ENCODE peak calls at places on chromosome 21, in five cellular contexts. One of them, this sample, is unnamed.

GRCh38 chr21:17513214-17514123 is 626 bp downstream of the CXADR start:
- DNase-seq in mesothelial cell of epicardium: peak
- DNase-seq in psoas muscle: no peak
- DNase-seq in epithelial cell of proximal tubule: no peak
- DNase-seq in lower leg skin: no peak
- DNase-seq in this sample: peak

GRCh38 chr21:14275806-14276205 is 59.8 kb downstream of the RBM11 start:
- DNase-seq in mesothelial cell of epicardium: no peak
- DNase-seq in psoas muscle: no peak
- DNase-seq in epithelial cell of proximal tubule: no peak
- DNase-seq in lower leg skin: no peak
- DNase-seq in this sample: no peak

GRCh38 chr21:42218836-42219605 is at the start of gene ABCG1:
- DNase-seq in mesothelial cell of epicardium: no peak
- DNase-seq in psoas muscle: peak
- DNase-seq in epithelial cell of proximal tubule: no peak
- DNase-seq in lower leg skin: no peak
- DNase-seq in this sample: peak

GRCh38 chr21:42319368-42319767 is 4.2 kb upstream of the TFF3 start:
- DNase-seq in mesothelial cell of epicardium: no peak
- DNase-seq in psoas muscle: no peak
- DNase-seq in epithelial cell of proximal tubule: no peak
- DNase-seq in lower leg skin: no peak
- DNase-seq in this sample: no peak

GRCh38 chr21:41725421-41726021 is 41.3 kb downstream of the RIPK4 start:
- DNase-seq in mesothelial cell of epicardium: no peak
- DNase-seq in psoas muscle: no peak
- DNase-seq in epithelial cell of proximal tubule: no peak
- DNase-seq in lower leg skin: no peak
- DNase-seq in this sample: no peak

GRCh38 chr21:42199488-42200463 is 19.2 kb upstream of the ABCG1 start:
- DNase-seq in mesothelial cell of epicardium: no peak
- DNase-seq in psoas muscle: no peak
- DNase-seq in epithelial cell of proximal tubule: peak
- DNase-seq in lower leg skin: no peak
- DNase-seq in this sample: no peak

GRCh38 chr21:22468893-22469292 is 1470.7 kb downstream of the NCAM2 start:
- DNase-seq in mesothelial cell of epicardium: no peak
- DNase-seq in psoas muscle: no peak
- DNase-seq in epithelial cell of proximal tubule: no peak
- DNase-seq in lower leg skin: no peak
- DNase-seq in this sample: no peak

GRCh38 chr21:35051287-35051818 is 2.3 kb upstream of the RUNX1 start:
- DNase-seq in mesothelial cell of epicardium: no peak
- DNase-seq in psoas muscle: peak
- DNase-seq in epithelial cell of proximal tubule: no peak
- DNase-seq in lower leg skin: peak
- DNase-seq in this sample: no peak

GRCh38 chr21:22961248-22961647 is 1963.0 kb downstream of the NCAM2 start:
- DNase-seq in mesothelial cell of epicardium: no peak
- DNase-seq in psoas muscle: no peak
- DNase-seq in epithelial cell of proximal tubule: no peak
- DNase-seq in lower leg skin: no peak
- DNase-seq in this sample: no peak

GRCh38 chr21:36350282-36350910 is 30.4 kb downstream of the MORC3 start:
- DNase-seq in mesothelial cell of epicardium: no peak
- DNase-seq in psoas muscle: no peak
- DNase-seq in epithelial cell of proximal tubule: no peak
- DNase-seq in lower leg skin: no peak
- DNase-seq in this sample: no peak

GRCh38 chr21:16794944-16795343 is 717.9 kb upstream of the CXADR start:
- DNase-seq in mesothelial cell of epicardium: no peak
- DNase-seq in psoas muscle: peak
- DNase-seq in epithelial cell of proximal tubule: peak
- DNase-seq in lower leg skin: peak
- DNase-seq in this sample: no peak

GRCh38 chr21:16002872-16003466 is 273.2 kb downstream of the USP25 start:
- DNase-seq in mesothelial cell of epicardium: no peak
- DNase-seq in psoas muscle: no peak
- DNase-seq in epithelial cell of proximal tubule: no peak
- DNase-seq in lower leg skin: no peak
- DNase-seq in this sample: no peak

GRCh38 chr21:31326478-31327247 is 17.4 kb downstream of the TIAM1 start:
- DNase-seq in mesothelial cell of epicardium: no peak
- DNase-seq in psoas muscle: no peak
- DNase-seq in epithelial cell of proximal tubule: no peak
- DNase-seq in lower leg skin: no peak
- DNase-seq in this sample: no peak

GRCh38 chr21:21297211-21297610 is 299.0 kb downstream of the NCAM2 start:
- DNase-seq in mesothelial cell of epicardium: no peak
- DNase-seq in psoas muscle: no peak
- DNase-seq in epithelial cell of proximal tubule: no peak
- DNase-seq in lower leg skin: no peak
- DNase-seq in this sample: no peak

GRCh38 chr21:16541366-16541765 is 811.6 kb downstream of the USP25 start:
- DNase-seq in mesothelial cell of epicardium: no peak
- DNase-seq in psoas muscle: no peak
- DNase-seq in epithelial cell of proximal tubule: no peak
- DNase-seq in lower leg skin: no peak
- DNase-seq in this sample: no peak

GRCh38 chr21:39737376-39738000 is 7.5 kb upstream of the IGSF5 start:
- DNase-seq in mesothelial cell of epicardium: no peak
- DNase-seq in psoas muscle: no peak
- DNase-seq in epithelial cell of proximal tubule: no peak
- DNase-seq in lower leg skin: no peak
- DNase-seq in this sample: no peak

GRCh38 chr21:35651166-35651565 is 409.2 kb downstream of the SETD4 start:
- DNase-seq in mesothelial cell of epicardium: no peak
- DNase-seq in psoas muscle: no peak
- DNase-seq in epithelial cell of proximal tubule: no peak
- DNase-seq in lower leg skin: no peak
- DNase-seq in this sample: no peak

GRCh38 chr21:39582749-39583148 is 30.0 kb upstream of the B3GALT5 start:
- DNase-seq in mesothelial cell of epicardium: no peak
- DNase-seq in psoas muscle: no peak
- DNase-seq in epithelial cell of proximal tubule: no peak
- DNase-seq in lower leg skin: no peak
- DNase-seq in this sample: no peak

GRCh38 chr21:32698286-32698685 is 29.5 kb downstream of the SYNJ1 start:
- DNase-seq in mesothelial cell of epicardium: no peak
- DNase-seq in psoas muscle: no peak
- DNase-seq in epithelial cell of proximal tubule: no peak
- DNase-seq in lower leg skin: no peak
- DNase-seq in this sample: no peak

GRCh38 chr21:23801292-23801691 is 1806.0 kb downstream of the MRPL39 start:
- DNase-seq in mesothelial cell of epicardium: no peak
- DNase-seq in psoas muscle: no peak
- DNase-seq in epithelial cell of proximal tubule: no peak
- DNase-seq in lower leg skin: no peak
- DNase-seq in this sample: no peak

GRCh38 chr21:15301736-15302135 is 236.9 kb upstream of the NRIP1 start:
- DNase-seq in mesothelial cell of epicardium: no peak
- DNase-seq in psoas muscle: no peak
- DNase-seq in epithelial cell of proximal tubule: no peak
- DNase-seq in lower leg skin: no peak
- DNase-seq in this sample: no peak

GRCh38 chr21:15740383-15740782 is 10.6 kb downstream of the USP25 start:
- DNase-seq in mesothelial cell of epicardium: no peak
- DNase-seq in psoas muscle: no peak
- DNase-seq in epithelial cell of proximal tubule: no peak
- DNase-seq in lower leg skin: no peak
- DNase-seq in this sample: no peak

GRCh38 chr21:35868869-35869223 is 191.5 kb downstream of the SETD4 start:
- DNase-seq in mesothelial cell of epicardium: no peak
- DNase-seq in psoas muscle: no peak
- DNase-seq in epithelial cell of proximal tubule: no peak
- DNase-seq in lower leg skin: no peak
- DNase-seq in this sample: no peak

GRCh38 chr21:41598561-41599511 is 90.9 kb upstream of the TMPRSS2 start:
- DNase-seq in mesothelial cell of epicardium: no peak
- DNase-seq in psoas muscle: no peak
- DNase-seq in epithelial cell of proximal tubule: no peak
- DNase-seq in lower leg skin: no peak
- DNase-seq in this sample: no peak

GRCh38 chr21:25750085-25750484 is 15.3 kb downstream of the GABPA start:
- DNase-seq in mesothelial cell of epicardium: no peak
- DNase-seq in psoas muscle: no peak
- DNase-seq in epithelial cell of proximal tubule: no peak
- DNase-seq in lower leg skin: no peak
- DNase-seq in this sample: no peak

GRCh38 chr21:27649746-27650145 is 682.9 kb upstream of the ADAMTS5 start:
- DNase-seq in mesothelial cell of epicardium: no peak
- DNase-seq in psoas muscle: no peak
- DNase-seq in epithelial cell of proximal tubule: no peak
- DNase-seq in lower leg skin: no peak
- DNase-seq in this sample: no peak

GRCh38 chr21:38985423-38986378 is 180.0 kb downstream of the ETS2 start:
- DNase-seq in mesothelial cell of epicardium: peak
- DNase-seq in psoas muscle: peak
- DNase-seq in epithelial cell of proximal tubule: no peak
- DNase-seq in lower leg skin: peak
- DNase-seq in this sample: no peak

GRCh38 chr21:41235214-41235613 is 67.3 kb downstream of the BACE2 start:
- DNase-seq in mesothelial cell of epicardium: no peak
- DNase-seq in psoas muscle: no peak
- DNase-seq in epithelial cell of proximal tubule: no peak
- DNase-seq in lower leg skin: no peak
- DNase-seq in this sample: no peak

GRCh38 chr21:45555557-45556301 is 13.5 kb upstream of the SLC19A1 start:
- DNase-seq in mesothelial cell of epicardium: peak
- DNase-seq in psoas muscle: peak
- DNase-seq in epithelial cell of proximal tubule: peak
- DNase-seq in lower leg skin: no peak
- DNase-seq in this sample: peak
- TF ChIP-seq CTCF in mesothelial cell of epicardium: peak
- TF ChIP-seq CTCF in psoas muscle: peak
- TF ChIP-seq CTCF in epithelial cell of proximal tubule: peak
- TF ChIP-seq CTCF in lower leg skin: no peak
- TF ChIP-seq CTCF in this sample: peak

GRCh38 chr21:30269803-30270530 is 12.8 kb downstream of the KRTAP24-1 start:
- DNase-seq in mesothelial cell of epicardium: no peak
- DNase-seq in psoas muscle: no peak
- DNase-seq in epithelial cell of proximal tubule: no peak
- DNase-seq in lower leg skin: no peak
- DNase-seq in this sample: no peak

GRCh38 chr21:30268608-30269197 is 14.0 kb downstream of the KRTAP24-1 start:
- DNase-seq in mesothelial cell of epicardium: no peak
- DNase-seq in psoas muscle: no peak
- DNase-seq in epithelial cell of proximal tubule: no peak
- DNase-seq in lower leg skin: no peak
- DNase-seq in this sample: no peak
- TF ChIP-seq CTCF in mesothelial cell of epicardium: no peak
- TF ChIP-seq CTCF in psoas muscle: no peak
- TF ChIP-seq CTCF in epithelial cell of proximal tubule: peak
- TF ChIP-seq CTCF in lower leg skin: no peak
- TF ChIP-seq CTCF in this sample: peak

DNA sequence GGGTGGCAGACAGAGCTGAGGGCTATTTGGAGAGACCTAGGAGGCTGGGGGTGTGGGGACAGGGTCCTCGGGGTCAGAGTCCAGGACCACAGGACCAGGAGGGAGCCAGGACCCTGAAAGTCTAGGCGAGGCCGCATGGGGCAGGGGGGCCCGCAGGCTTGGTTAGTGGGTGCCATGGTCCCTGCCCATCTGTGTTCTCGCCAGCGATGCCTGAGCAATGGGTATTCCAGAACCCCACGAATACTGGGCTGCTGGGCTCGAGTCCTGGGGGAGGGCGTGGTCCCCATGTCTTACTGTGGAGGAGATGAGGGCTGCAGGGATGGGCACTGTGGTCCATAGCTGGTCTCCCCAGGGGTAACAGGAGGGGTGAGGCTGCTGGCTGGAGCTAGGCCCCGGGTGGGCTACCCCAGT is 2.0 kb downstream of the KRTAP10-6 start:
- DNase-seq in mesothelial cell of epicardium: no peak
- DNase-seq in psoas muscle: no peak
- DNase-seq in epithelial cell of proximal tubule: no peak
- DNase-seq in lower leg skin: no peak
- DNase-seq in this sample: no peak
- TF ChIP-seq CTCF in mesothelial cell of epicardium: no peak
- TF ChIP-seq CTCF in psoas muscle: no peak
- TF ChIP-seq CTCF in epithelial cell of proximal tubule: no peak
- TF ChIP-seq CTCF in lower leg skin: no peak
- TF ChIP-seq CTCF in this sample: no peak

DNA sequence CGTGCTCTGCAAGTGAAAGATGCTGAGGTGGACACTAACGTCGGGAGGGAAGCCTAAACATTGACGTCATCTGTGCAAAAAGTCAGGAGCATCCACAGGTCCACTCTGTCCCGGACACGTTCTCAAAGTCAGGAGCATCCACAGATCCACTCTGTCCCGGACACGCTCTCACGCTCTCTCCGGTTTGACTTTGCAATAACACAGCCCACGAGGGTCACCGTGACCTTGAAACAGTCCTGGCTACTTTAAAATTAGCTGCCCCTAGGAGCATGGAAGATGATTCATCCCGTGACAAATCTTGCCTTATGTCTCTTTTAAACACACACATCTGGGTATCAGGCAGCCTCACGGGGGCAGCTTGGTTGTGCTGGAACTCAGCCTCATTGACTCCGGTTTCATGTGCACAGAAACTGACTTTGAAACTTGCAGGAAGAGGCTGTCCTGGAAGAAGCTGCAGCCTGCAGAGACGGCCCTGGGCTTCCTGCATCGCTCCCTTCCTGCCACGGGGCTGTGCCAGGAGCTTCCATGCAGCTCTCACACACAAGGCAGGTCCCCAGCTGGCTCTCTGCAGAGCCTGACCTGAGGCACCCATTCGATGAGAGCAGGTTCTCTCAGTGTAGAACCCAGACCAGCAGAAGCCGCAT is 18.1 kb upstream of the COL18A1 start:
- DNase-seq in mesothelial cell of epicardium: peak
- DNase-seq in psoas muscle: peak
- DNase-seq in epithelial cell of proximal tubule: no peak
- DNase-seq in lower leg skin: peak
- DNase-seq in this sample: no peak
- TF ChIP-seq CTCF in mesothelial cell of epicardium: no peak
- TF ChIP-seq CTCF in psoas muscle: no peak
- TF ChIP-seq CTCF in epithelial cell of proximal tubule: peak
- TF ChIP-seq CTCF in lower leg skin: no peak
- TF ChIP-seq CTCF in this sample: no peak

GRCh38 chr21:43835061-43835460 is 30.0 kb upstream of the AGPAT3 start:
- DNase-seq in mesothelial cell of epicardium: no peak
- DNase-seq in psoas muscle: no peak
- DNase-seq in epithelial cell of proximal tubule: no peak
- DNase-seq in lower leg skin: no peak
- DNase-seq in this sample: no peak
- TF ChIP-seq CTCF in mesothelial cell of epicardium: no peak
- TF ChIP-seq CTCF in psoas muscle: no peak
- TF ChIP-seq CTCF in epithelial cell of proximal tubule: no peak
- TF ChIP-seq CTCF in lower leg skin: no peak
- TF ChIP-seq CTCF in this sample: no peak